ENCODE peak calls at places on chromosome 3, in six cellular contexts. C, I, D, T, Z and J are unnamed samples.

GRCh38 chr3:106423321-106424225 is 554.8 kb upstream of the CBLB start:
- DNase-seq in I (no peak), T (no peak), Z (no peak), C (no peak), D (no peak), J (peak)

GRCh38 chr3:45119824-45120614 is 26.2 kb downstream of the CDCP1 start:
- DNase-seq in C (no peak), T (no peak), I (no peak), Z (no peak), D (no peak), J (peak)

GRCh38 chr3:132660056-132660744 is at the start of gene UBA5:
- DNase-seq in Z (peak), T (no peak), I (peak), D (peak), C (peak), J (peak)

GRCh38 chr3:32340039-32340438 is 51.6 kb upstream of the CMTM7 start:
- DNase-seq in Z (no peak), C (no peak), T (peak), I (no peak), D (no peak), J (peak)

GRCh38 chr3:3765661-3766060 is 33.6 kb upstream of the LRRN1 start:
- DNase-seq in Z (no peak), I (no peak), C (no peak), D (no peak), T (no peak), J (no peak)

GRCh38 chr3:160374472-160374871 is 24.6 kb downstream of the IFT80 start:
- DNase-seq in C (no peak), D (no peak), Z (no peak), T (no peak), I (no peak), J (no peak)

GRCh38 chr3:11452988-11453847 is 181.0 kb downstream of the ATG7 start:
- DNase-seq in D (no peak), T (no peak), C (no peak), Z (no peak), I (no peak), J (peak)

GRCh38 chr3:118501152-118501551 is 533.5 kb downstream of the IGSF11 start:
- DNase-seq in Z (peak), T (no peak), C (peak), D (no peak), I (peak), J (no peak)

GRCh38 chr3:80244390-80244789 is 476.6 kb upstream of the ROBO1 start:
- DNase-seq in D (no peak), T (no peak), I (no peak), C (no peak), Z (no peak), J (peak)

GRCh38 chr3:47799733-47800132 is 3.2 kb upstream of the DHX30 start:
- DNase-seq in Z (no peak), I (no peak), D (no peak), T (peak), C (no peak), J (peak)

GRCh38 chr3:133987136-133987535 is 42.6 kb downstream of the SLCO2A1 start:
- DNase-seq in D (no peak), I (no peak), Z (no peak), C (no peak), T (no peak), J (no peak)

GRCh38 chr3:26505399-26505798 is 117.2 kb upstream of the LRRC3B start:
- DNase-seq in C (no peak), Z (no peak), D (no peak), I (no peak), T (no peak), J (no peak)

GRCh38 chr3:69250014-69250413 is 127.6 kb upstream of the LMOD3 start:
- DNase-seq in D (no peak), C (no peak), T (peak), Z (no peak), I (no peak), J (no peak)

GRCh38 chr3:151798476-151798875 is 15.4 kb upstream of the AADAC start:
- DNase-seq in I (no peak), C (no peak), T (no peak), D (no peak), Z (no peak), J (peak)

GRCh38 chr3:132255041-132255745 is 62.0 kb upstream of the ACP3 start:
- DNase-seq in C (no peak), T (no peak), D (no peak), Z (no peak), I (no peak), J (peak)

GRCh38 chr3:42804831-42805821 is 836 bp upstream of the HIGD1A start:
- DNase-seq in D (peak), I (no peak), C (peak), Z (peak), T (peak), J (peak)

GRCh38 chr3:9932843-9933560 is 632 bp upstream of the CRELD1 start:
- DNase-seq in T (peak), Z (peak), D (peak), C (peak), I (peak), J (peak)

GRCh38 chr3:31978553-31978952 is 2.5 kb downstream of the OSBPL10 start:
- DNase-seq in C (no peak), D (no peak), Z (no peak), T (no peak), I (no peak), J (no peak)

GRCh38 chr3:50165388-50166308 is 10.5 kb downstream of the SEMA3F start:
- DNase-seq in Z (peak), C (no peak), D (no peak), T (no peak), I (no peak), J (no peak)

GRCh38 chr3:171688593-171688992 is 121.7 kb downstream of the PLD1 start:
- DNase-seq in Z (no peak), D (no peak), I (no peak), C (no peak), T (no peak), J (no peak)

GRCh38 chr3:170641510-170642236 is 55.8 kb upstream of the SLC7A14 start:
- DNase-seq in I (no peak), D (no peak), T (no peak), C (no peak), Z (no peak), J (peak)

GRCh38 chr3:23162939-23163338 is 40.2 kb upstream of the UBE2E2 start:
- DNase-seq in Z (no peak), D (no peak), I (no peak), T (no peak), C (no peak), J (no peak)

GRCh38 chr3:189824629-189825312 is 193.6 kb downstream of the TP63 start:
- DNase-seq in T (no peak), Z (no peak), D (peak), I (no peak), C (no peak), J (peak)

GRCh38 chr3:132652640-132653270 is 6.9 kb downstream of the ACAD11 start:
- DNase-seq in Z (no peak), T (no peak), C (no peak), I (no peak), D (no peak), J (no peak)

GRCh38 chr3:160150525-160150924 is 74.7 kb upstream of the C3orf80 start:
- DNase-seq in T (no peak), Z (no peak), I (no peak), C (no peak), D (no peak), J (peak)

GRCh38 chr3:71062920-71063767 is 520.4 kb downstream of the FOXP1 start:
- DNase-seq in Z (no peak), D (no peak), I (no peak), C (no peak), T (no peak), J (no peak)

GRCh38 chr3:137792633-137793271 is 28.6 kb downstream of the SOX14 start:
- DNase-seq in I (no peak), T (no peak), D (no peak), Z (no peak), C (no peak), J (peak)

GRCh38 chr3:88180398-88180999 is 30.7 kb downstream of the C3orf38 start:
- DNase-seq in C (no peak), Z (no peak), T (no peak), D (no peak), I (no peak), J (peak)

GRCh38 chr3:32848215-32848614 is 30.4 kb downstream of the TRIM71 start:
- DNase-seq in D (no peak), C (no peak), T (no peak), Z (no peak), I (no peak), J (peak)

GRCh38 chr3:150384517-150385212 is 23.4 kb upstream of the TSC22D2 start:
- DNase-seq in I (no peak), T (peak), C (no peak), D (no peak), Z (peak), J (peak)

GRCh38 chr3:141255864-141256263 is 24.2 kb downstream of the PXYLP1 start:
- DNase-seq in T (no peak), Z (no peak), C (no peak), I (no peak), D (no peak), J (peak)

GRCh38 chr3:48301814-48302194 is 31.7 kb downstream of the SPINK8 start:
- DNase-seq in I (no peak), T (peak), D (peak), Z (peak), C (no peak), J (peak)

GRCh38 chr3:113241292-113242033 is 30.1 kb downstream of the BOC start:
- DNase-seq in C (no peak), D (peak), I (no peak), T (peak), Z (no peak), J (peak)

GRCh38 chr3:94252316-94252715 is 189.5 kb downstream of the NSUN3 start:
- DNase-seq in C (no peak), D (no peak), Z (no peak), I (no peak), T (no peak), J (no peak)

GRCh38 chr3:117557008-117557407 is 847.4 kb downstream of the TUSC7 start:
- DNase-seq in Z (no peak), C (no peak), D (no peak), I (no peak), T (no peak), J (no peak)

GRCh38 chr3:42735021-42735420 is 32.4 kb upstream of the HHATL start:
- DNase-seq in Z (no peak), T (no peak), C (no peak), I (no peak), D (no peak), J (no peak)

GRCh38 chr3:188434594-188434993 is 280.6 kb downstream of the LPP start:
- DNase-seq in D (no peak), C (no peak), I (no peak), Z (no peak), T (no peak), J (no peak)

GRCh38 chr3:116423945-116424344 is 21.3 kb downstream of the LSAMP start:
- DNase-seq in C (no peak), I (no peak), T (no peak), Z (no peak), D (no peak), J (no peak)

GRCh38 chr3:152026033-152026556 is 152.7 kb downstream of the SUCNR1 start:
- DNase-seq in I (no peak), T (no peak), D (no peak), C (no peak), Z (no peak), J (peak)

GRCh38 chr3:24242012-24242698 is 252.5 kb downstream of the THRB start:
- DNase-seq in T (no peak), D (no peak), I (no peak), C (no peak), Z (no peak), J (peak)
- H3K4me3 ChIP-seq in T (no peak), D (no peak), I (no peak), C (no peak), Z (no peak), J (no peak)

GRCh38 chr3:16618721-16619120 is 13.5 kb upstream of the DAZL start:
- DNase-seq in Z (no peak), T (no peak), D (no peak), C (no peak), I (no peak), J (peak)
- H3K4me3 ChIP-seq in Z (no peak), T (no peak), D (no peak), C (no peak), I (no peak), J (no peak)

DNA sequence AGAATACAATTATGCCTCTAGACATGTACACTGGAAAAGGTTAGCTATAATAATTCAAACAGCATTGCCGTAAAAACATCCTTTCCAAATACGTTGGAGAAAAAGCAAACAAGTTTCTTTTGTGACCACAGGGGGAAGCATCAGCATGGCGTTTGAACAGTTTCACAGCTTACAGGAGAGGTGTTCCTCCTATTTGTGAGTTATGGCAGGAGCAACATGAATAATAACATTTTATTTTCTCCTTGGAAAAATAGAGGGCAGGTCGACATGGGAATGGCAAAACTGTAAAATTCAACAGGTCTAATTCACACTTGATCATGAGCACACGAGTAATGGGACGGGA is 39.7 kb upstream of the GADL1 start:
- DNase-seq in D (no peak), T (no peak), C (no peak), I (no peak), Z (no peak), J (peak)
- H3K4me3 ChIP-seq in D (no peak), T (no peak), C (no peak), I (no peak), Z (peak), J (no peak)

GRCh38 chr3:12556243-12556722 is 604 bp upstream of the MKRN2 start:
- DNase-seq in D (no peak), Z (no peak), C (no peak), T (no peak), I (no peak), J (no peak)
- H3K4me3 ChIP-seq in D (peak), Z (peak), C (peak), T (peak), I (peak), J (peak)

GRCh38 chr3:129559565-129560079 is 16.6 kb downstream of the H1-8 start:
- DNase-seq in I (no peak), T (no peak), D (no peak), Z (peak), C (no peak), J (no peak)

GRCh38 chr3:129560269-129560787 is 17.4 kb downstream of the H1-8 start:
- DNase-seq in I (no peak), T (no peak), C (peak), D (peak), Z (peak), J (peak)

GRCh38 chr3:129562803-129563202 is 19.8 kb downstream of the H1-8 start:
- DNase-seq in I (no peak), Z (peak), D (no peak), C (no peak), T (no peak), J (no peak)

GRCh38 chr3:129561619-129562248 is 18.8 kb downstream of the H1-8 start:
- DNase-seq in T (no peak), C (no peak), I (no peak), Z (no peak), D (no peak), J (no peak)

GRCh38 chr3:129560931-129561594 is 18.1 kb downstream of the H1-8 start:
- DNase-seq in Z (peak), I (peak), D (peak), T (no peak), C (peak), J (peak)
- H3K4me3 ChIP-seq in Z (peak), I (no peak), D (no peak), T (no peak), C (peak), J (no peak)

DNA sequence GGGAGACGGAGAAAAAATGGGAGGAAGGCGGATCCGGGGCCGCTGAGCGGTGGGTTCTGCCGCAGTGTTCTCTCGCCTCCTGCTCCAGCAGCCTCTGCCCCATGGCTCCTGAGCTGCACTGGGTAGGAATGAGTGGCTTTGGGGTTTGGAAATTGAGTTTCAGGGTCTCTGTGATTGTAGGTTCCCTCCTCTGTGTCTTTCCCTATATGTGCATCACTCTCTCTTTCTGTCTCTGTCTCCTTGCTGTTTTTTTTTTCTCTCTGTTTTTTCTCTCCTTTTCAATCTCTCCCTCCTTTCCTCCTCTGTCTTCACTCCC is 1.9 kb downstream of the GRM7 start:
- DNase-seq in T (peak), I (no peak), C (no peak), Z (no peak), D (no peak), J (no peak)
- H3K4me3 ChIP-seq in T (peak), I (no peak), C (no peak), Z (no peak), D (peak), J (no peak)

GRCh38 chr3:125061646-125062045 is 5.8 kb upstream of the HEG1 start:
- DNase-seq in T (no peak), I (no peak), Z (no peak), C (no peak), D (no peak), J (no peak)

GRCh38 chr3:125059488-125060245 is 3.9 kb upstream of the HEG1 start:
- DNase-seq in D (no peak), Z (no peak), I (no peak), T (no peak), C (no peak), J (no peak)

GRCh38 chr3:125061170-125061569 is 5.4 kb upstream of the HEG1 start:
- DNase-seq in Z (peak), D (peak), I (peak), T (no peak), C (peak), J (peak)

GRCh38 chr3:125058959-125059358 is 3.2 kb upstream of the HEG1 start:
- DNase-seq in C (no peak), D (no peak), Z (no peak), T (no peak), I (no peak), J (no peak)

DNA sequence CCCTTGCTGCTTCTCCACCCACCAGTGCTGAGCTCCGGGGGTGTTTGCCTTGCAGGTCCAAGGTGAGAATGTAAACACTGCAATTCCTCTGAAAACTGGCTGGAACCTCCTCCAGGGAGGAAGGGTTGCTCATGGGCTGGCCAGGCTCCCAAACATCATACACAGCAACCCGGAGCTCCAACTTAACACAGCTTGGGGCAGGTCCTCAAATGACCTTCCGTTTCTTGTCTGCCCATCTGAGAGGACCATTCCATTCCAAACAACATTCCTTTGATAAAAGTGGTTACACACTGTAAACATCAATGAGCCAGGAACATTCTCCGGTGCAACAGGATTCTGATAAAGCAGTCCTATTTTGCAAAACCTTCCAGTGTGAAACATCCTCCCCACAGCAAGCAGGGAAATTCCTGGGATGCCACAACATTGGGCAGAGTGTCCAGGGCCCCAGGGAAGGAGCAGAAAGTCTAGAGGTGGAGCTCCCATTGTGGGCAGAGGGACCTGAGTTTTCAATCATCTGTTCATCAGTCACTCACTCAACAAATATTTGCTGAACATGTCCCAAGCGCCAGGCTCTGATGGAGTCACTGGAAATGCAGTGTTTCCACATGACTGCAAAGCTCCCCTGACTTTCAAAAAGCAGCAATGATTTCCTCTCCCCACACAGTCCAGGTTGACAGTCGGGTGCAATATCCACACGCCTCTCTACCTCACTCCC is 7.3 kb upstream of the HEG1 start:
- DNase-seq in I (no peak), Z (no peak), D (peak), T (no peak), C (peak), J (peak)
- H3K4me3 ChIP-seq in I (no peak), Z (no peak), D (no peak), T (no peak), C (peak), J (no peak)

DNA sequence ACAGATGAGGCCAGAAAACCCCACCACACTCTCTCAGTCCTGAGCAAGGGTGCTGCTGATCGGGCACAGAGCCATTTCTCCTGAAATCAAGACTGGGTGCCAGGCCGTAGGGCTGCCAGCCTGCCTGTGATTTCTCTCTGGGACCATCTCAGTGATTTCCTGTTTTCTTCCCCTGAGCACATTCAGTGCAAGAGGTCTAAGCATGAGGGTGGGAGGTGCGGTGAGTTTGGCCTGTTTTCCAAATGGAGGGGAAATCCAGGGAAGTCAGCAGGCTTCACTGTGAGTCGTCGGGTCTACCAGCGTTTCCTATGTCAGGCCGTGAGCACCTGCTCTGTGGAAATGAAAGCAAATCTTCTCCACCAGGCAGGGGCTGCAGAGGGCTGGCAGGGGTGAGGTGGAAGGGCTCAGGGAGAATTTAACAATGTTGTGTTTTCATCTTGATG is 82.3 kb downstream of the ST6GAL1 start:
- DNase-seq in I (no peak), C (no peak), D (no peak), T (no peak), Z (no peak), J (peak)
- H3K4me3 ChIP-seq in I (no peak), C (no peak), D (no peak), T (no peak), Z (no peak), J (no peak)

GRCh38 chr3:121431717-121432517 is 113.9 kb downstream of the POLQ start:
- DNase-seq in T (no peak), D (no peak), C (no peak), I (no peak), Z (no peak), J (peak)
- H3K4me3 ChIP-seq in T (no peak), D (no peak), C (peak), I (no peak), Z (peak), J (peak)